ENCODE peak calls at places on chromosomes 3 and 15, in nine cellular contexts. One of them, this sample, is unnamed.

GRCh38 chr3:38111696-38112377 is 25.1 kb downstream of the ACAA1 start:
- DNase-seq in amniotic stem cell: no peak
- DNase-seq in keratinocyte: no peak
- DNase-seq in GM12878: no peak
- DNase-seq in T-helper 2 cell: no peak
- DNase-seq in NCI-H1092 treated with DMSO at 0.1 percent for 48 hours: no peak
- DNase-seq in CD4-positive, CD25-positive, alpha-beta regulatory T cell: no peak
- DNase-seq in lower lobe of right lung: peak
- DNase-seq in fibroblast of pulmonary artery: no peak
- DNase-seq in this sample: no peak

GRCh38 chr15:89554247-89554646 is 21.0 kb upstream of the TICRR start:
- DNase-seq in GM12878: no peak
- DNase-seq in keratinocyte: no peak
- DNase-seq in amniotic stem cell: no peak
- DNase-seq in T-helper 2 cell: no peak
- DNase-seq in NCI-H1092 treated with DMSO at 0.1 percent for 48 hours: no peak
- DNase-seq in CD4-positive, CD25-positive, alpha-beta regulatory T cell: no peak
- DNase-seq in fibroblast of pulmonary artery: no peak
- DNase-seq in lower lobe of right lung: no peak
- DNase-seq in this sample: no peak

GRCh38 chr3:109910772-109911171 is 573.4 kb upstream of the DPPA4 start:
- DNase-seq in GM12878: no peak
- DNase-seq in NCI-H1092 treated with DMSO at 0.1 percent for 48 hours: no peak
- DNase-seq in keratinocyte: no peak
- DNase-seq in CD4-positive, CD25-positive, alpha-beta regulatory T cell: no peak
- DNase-seq in T-helper 2 cell: no peak
- DNase-seq in lower lobe of right lung: no peak
- DNase-seq in amniotic stem cell: no peak
- DNase-seq in fibroblast of pulmonary artery: no peak
- DNase-seq in this sample: no peak

GRCh38 chr3:101453966-101454365 is 59.0 kb downstream of the SENP7 start:
- DNase-seq in lower lobe of right lung: no peak
- DNase-seq in fibroblast of pulmonary artery: no peak
- DNase-seq in NCI-H1092 treated with DMSO at 0.1 percent for 48 hours: no peak
- DNase-seq in keratinocyte: no peak
- DNase-seq in CD4-positive, CD25-positive, alpha-beta regulatory T cell: no peak
- DNase-seq in GM12878: no peak
- DNase-seq in T-helper 2 cell: no peak
- DNase-seq in amniotic stem cell: no peak
- DNase-seq in this sample: no peak

GRCh38 chr3:186966406-186966805 is 36.1 kb downstream of the ST6GAL1 start:
- DNase-seq in GM12878: no peak
- DNase-seq in T-helper 2 cell: no peak
- DNase-seq in lower lobe of right lung: no peak
- DNase-seq in keratinocyte: no peak
- DNase-seq in NCI-H1092 treated with DMSO at 0.1 percent for 48 hours: no peak
- DNase-seq in fibroblast of pulmonary artery: no peak
- DNase-seq in CD4-positive, CD25-positive, alpha-beta regulatory T cell: no peak
- DNase-seq in amniotic stem cell: no peak
- DNase-seq in this sample: no peak

GRCh38 chr3:158562674-158563073 is 8.3 kb upstream of the MLF1 start:
- DNase-seq in CD4-positive, CD25-positive, alpha-beta regulatory T cell: no peak
- DNase-seq in NCI-H1092 treated with DMSO at 0.1 percent for 48 hours: no peak
- DNase-seq in GM12878: no peak
- DNase-seq in T-helper 2 cell: no peak
- DNase-seq in keratinocyte: no peak
- DNase-seq in amniotic stem cell: no peak
- DNase-seq in lower lobe of right lung: no peak
- DNase-seq in fibroblast of pulmonary artery: no peak
- DNase-seq in this sample: no peak

GRCh38 chr3:100665230-100665629 is 44.1 kb upstream of the TFG start:
- DNase-seq in CD4-positive, CD25-positive, alpha-beta regulatory T cell: no peak
- DNase-seq in amniotic stem cell: no peak
- DNase-seq in NCI-H1092 treated with DMSO at 0.1 percent for 48 hours: no peak
- DNase-seq in T-helper 2 cell: no peak
- DNase-seq in fibroblast of pulmonary artery: no peak
- DNase-seq in GM12878: peak
- DNase-seq in lower lobe of right lung: no peak
- DNase-seq in keratinocyte: no peak
- DNase-seq in this sample: no peak

GRCh38 chr3:54434761-54435160 is 312.4 kb downstream of the CACNA2D3 start:
- DNase-seq in GM12878: no peak
- DNase-seq in amniotic stem cell: no peak
- DNase-seq in keratinocyte: no peak
- DNase-seq in fibroblast of pulmonary artery: no peak
- DNase-seq in CD4-positive, CD25-positive, alpha-beta regulatory T cell: no peak
- DNase-seq in lower lobe of right lung: no peak
- DNase-seq in T-helper 2 cell: no peak
- DNase-seq in NCI-H1092 treated with DMSO at 0.1 percent for 48 hours: no peak
- DNase-seq in this sample: no peak

GRCh38 chr3:134457331-134458125 is 28.3 kb downstream of the ANAPC13 start:
- DNase-seq in GM12878: no peak
- DNase-seq in NCI-H1092 treated with DMSO at 0.1 percent for 48 hours: no peak
- DNase-seq in lower lobe of right lung: no peak
- DNase-seq in keratinocyte: no peak
- DNase-seq in amniotic stem cell: no peak
- DNase-seq in CD4-positive, CD25-positive, alpha-beta regulatory T cell: no peak
- DNase-seq in T-helper 2 cell: no peak
- DNase-seq in fibroblast of pulmonary artery: no peak
- DNase-seq in this sample: no peak

GRCh38 chr15:83380682-83381081 is 66.5 kb upstream of the SH3GL3 start:
- DNase-seq in GM12878: peak
- DNase-seq in keratinocyte: no peak
- DNase-seq in T-helper 2 cell: no peak
- DNase-seq in fibroblast of pulmonary artery: peak
- DNase-seq in amniotic stem cell: no peak
- DNase-seq in lower lobe of right lung: peak
- DNase-seq in CD4-positive, CD25-positive, alpha-beta regulatory T cell: no peak
- DNase-seq in NCI-H1092 treated with DMSO at 0.1 percent for 48 hours: no peak
- DNase-seq in this sample: no peak

GRCh38 chr15:74318376-74319137 is 48.9 kb downstream of the CYP11A1 start:
- DNase-seq in fibroblast of pulmonary artery: peak
- DNase-seq in amniotic stem cell: no peak
- DNase-seq in GM12878: no peak
- DNase-seq in lower lobe of right lung: no peak
- DNase-seq in T-helper 2 cell: no peak
- DNase-seq in keratinocyte: no peak
- DNase-seq in CD4-positive, CD25-positive, alpha-beta regulatory T cell: no peak
- DNase-seq in NCI-H1092 treated with DMSO at 0.1 percent for 48 hours: peak
- DNase-seq in this sample: no peak

GRCh38 chr15:66835558-66835878 is 133.5 kb downstream of the SMAD6 start:
- DNase-seq in lower lobe of right lung: peak
- DNase-seq in keratinocyte: no peak
- DNase-seq in GM12878: peak
- DNase-seq in amniotic stem cell: no peak
- DNase-seq in fibroblast of pulmonary artery: peak
- DNase-seq in CD4-positive, CD25-positive, alpha-beta regulatory T cell: no peak
- DNase-seq in T-helper 2 cell: no peak
- DNase-seq in NCI-H1092 treated with DMSO at 0.1 percent for 48 hours: no peak
- DNase-seq in this sample: no peak